ENCODE peak calls at places on chromosome 2, in seven cellular contexts. G, M, Q, W, Y, V and R are unnamed samples.

GRCh38 chr2:108354171-108354570 is 23.6 kb upstream of the SULT1C4 start:
- DNase-seq in G (no peak), M (no peak), Q (no peak), W (no peak), Y (peak), V (no peak), R (no peak)

GRCh38 chr2:167451496-167452289 is 563.4 kb downstream of the XIRP2 start:
- DNase-seq in G (no peak), M (no peak), Q (no peak), W (no peak), Y (no peak), V (no peak), R (no peak)

GRCh38 chr2:239781461-239781860 is 243.7 kb downstream of the NDUFA10 start:
- DNase-seq in G (no peak), M (no peak), Q (no peak), W (no peak), Y (no peak), V (no peak), R (no peak)

GRCh38 chr2:221322741-221323140 is 249.4 kb downstream of the EPHA4 start:
- DNase-seq in G (no peak), M (no peak), Q (no peak), W (no peak), Y (no peak), V (no peak), R (no peak)

GRCh38 chr2:55048514-55048924 is 1.7 kb downstream of the RTN4 start:
- DNase-seq in G (no peak), M (peak), Q (no peak), W (no peak), Y (peak), V (peak), R (no peak)

GRCh38 chr2:175439416-175439815 is 257.9 kb upstream of the ATP5MC3 start:
- DNase-seq in G (no peak), M (no peak), Q (no peak), W (no peak), Y (no peak), V (peak), R (no peak)

GRCh38 chr2:199975297-199975895 is 20.0 kb downstream of the MAIP1 start:
- DNase-seq in G (no peak), M (no peak), Q (no peak), W (no peak), Y (peak), V (no peak), R (no peak)

GRCh38 chr2:231037731-231038482 is 584 bp downstream of the C2orf72 start:
- DNase-seq in G (peak), M (peak), Q (no peak), W (no peak), Y (no peak), V (peak), R (no peak)

GRCh38 chr2:115162454-115163293 is 720.2 kb downstream of the DPP10 start:
- DNase-seq in G (peak), M (no peak), Q (no peak), W (no peak), Y (no peak), V (no peak), R (no peak)

GRCh38 chr2:233329489-233330135 is 22.0 kb downstream of the SAG start:
- DNase-seq in G (no peak), M (no peak), Q (no peak), W (no peak), Y (no peak), V (peak), R (no peak)

GRCh38 chr2:64594563-64594989 is 59.1 kb downstream of the SERTAD2 start:
- DNase-seq in G (no peak), M (peak), Q (no peak), W (no peak), Y (no peak), V (no peak), R (no peak)

GRCh38 chr2:203327918-203328734 is at the start of gene ABI2:
- DNase-seq in G (peak), M (peak), Q (peak), W (peak), Y (peak), V (peak), R (peak)

GRCh38 chr2:106816974-106817373 is 69.0 kb downstream of the ST6GAL2 start:
- DNase-seq in G (no peak), M (no peak), Q (no peak), W (no peak), Y (no peak), V (no peak), R (no peak)

GRCh38 chr2:43425659-43426058 is 170.2 kb downstream of the THADA start:
- DNase-seq in G (no peak), M (no peak), Q (no peak), W (no peak), Y (no peak), V (no peak), R (no peak)

GRCh38 chr2:233463586-233463985 is 103.0 kb downstream of the USP40 start:
- DNase-seq in G (peak), M (no peak), Q (no peak), W (no peak), Y (no peak), V (no peak), R (no peak)

GRCh38 chr2:60394467-60394866 is 159.0 kb downstream of the BCL11A start:
- DNase-seq in G (no peak), M (no peak), Q (no peak), W (no peak), Y (no peak), V (no peak), R (no peak)

GRCh38 chr2:169464508-169465386 is 14.5 kb upstream of the BBS5 start:
- DNase-seq in G (no peak), M (no peak), Q (no peak), W (no peak), Y (no peak), V (no peak), R (no peak)